ENCODE peak calls at places on chromosome 6, in six cellular contexts. P, K, M, E, V and G are unnamed samples.

GRCh38 chr6:1257778-1258177 is 54.1 kb upstream of the FOXQ1 start:
- DNase-seq in P (no peak), E (no peak), M (no peak), V (no peak), K (no peak), G (no peak)

GRCh38 chr6:105389543-105389942 is 13.3 kb downstream of the PREP start:
- DNase-seq in P (no peak), K (no peak), V (no peak), M (no peak), E (no peak), G (no peak)

GRCh38 chr6:23417133-23417532 is 708.9 kb upstream of the NRSN1 start:
- DNase-seq in V (no peak), K (no peak), P (no peak), M (no peak), E (no peak), G (no peak)

GRCh38 chr6:20367716-20368485 is 33.8 kb upstream of the E2F3 start:
- DNase-seq in V (no peak), P (no peak), E (no peak), M (peak; percentile 20), K (no peak), G (no peak)

GRCh38 chr6:78851156-78851555 is 16.2 kb upstream of the IRAK1BP1 start:
- DNase-seq in E (no peak), M (no peak), K (no peak), P (no peak), V (no peak), G (no peak)

GRCh38 chr6:106939848-106940247 is 34.7 kb downstream of the CD24 start:
- DNase-seq in K (no peak), V (no peak), E (no peak), P (no peak), M (no peak), G (no peak)

GRCh38 chr6:11393713-11394627 is 143.6 kb upstream of the TMEM170B start:
- DNase-seq in P (no peak), K (no peak), M (no peak), E (no peak), V (no peak), G (no peak)

GRCh38 chr6:113306552-113307145 is 550.5 kb upstream of the MARCKS start:
- DNase-seq in K (peak; percentile 87), V (peak; percentile 56), P (peak; percentile 36), M (peak; percentile 43), E (no peak), G (no peak)

GRCh38 chr6:35776364-35777215 is at the start of gene CLPSL2:
- DNase-seq in E (peak; percentile 82), P (no peak), V (no peak), K (no peak), M (no peak), G (no peak)

GRCh38 chr6:29011276-29011734 is 6.2 kb upstream of the ZNF311 start:
- DNase-seq in E (peak; percentile 72), M (peak; percentile 91), V (no peak), P (peak; percentile 53), K (no peak), G (no peak)

GRCh38 chr6:106626485-106626884 is 2.8 kb downstream of the RTN4IP1 start:
- DNase-seq in P (peak; percentile 11), M (no peak), E (no peak), K (no peak), V (no peak), G (no peak)

GRCh38 chr6:107032051-107032450 is 4.1 kb downstream of the MTRES1 start:
- DNase-seq in P (peak; percentile 6), M (no peak), V (no peak), K (no peak), E (no peak), G (no peak)

GRCh38 chr6:134537146-134537555 is 219.2 kb upstream of the SGK1 start:
- DNase-seq in P (no peak), V (peak; percentile 92), E (no peak), K (no peak), M (no peak), G (no peak)

GRCh38 chr6:36701401-36701991 is 3.9 kb downstream of the RAB44 start:
- DNase-seq in E (no peak), K (no peak), P (no peak), V (no peak), M (peak; percentile 37), G (no peak)

GRCh38 chr6:30894935-30895334 is 10.6 kb downstream of the DDR1 start:
- DNase-seq in M (no peak), E (no peak), K (no peak), P (no peak), V (no peak), G (no peak)

GRCh38 chr6:11911535-11911934 is 100.6 kb upstream of the HIVEP1 start:
- DNase-seq in K (no peak), M (no peak), V (no peak), E (no peak), P (no peak), G (no peak)

GRCh38 chr6:139240161-139241010 is 51.4 kb downstream of the TXLNB start:
- DNase-seq in M (no peak), K (peak; percentile 72), V (no peak), E (no peak), P (peak; percentile 67), G (peak; percentile 72)

GRCh38 chr6:167649486-167649885 is 177.2 kb upstream of the AFDN start:
- DNase-seq in E (no peak), V (no peak), P (no peak), M (no peak), K (no peak), G (no peak)

GRCh38 chr6:149032599-149033405 is 284.7 kb upstream of the TAB2 start:
- DNase-seq in P (no peak), V (no peak), K (no peak), E (peak; percentile 26), M (no peak), G (no peak)

GRCh38 chr6:163985710-163986109 is 571.2 kb downstream of the QKI start:
- DNase-seq in P (no peak), V (no peak), M (no peak), K (no peak), E (no peak), G (no peak)

GRCh38 chr6:137878810-137879285 is 11.8 kb downstream of the TNFAIP3 start:
- DNase-seq in K (no peak), E (peak; percentile 36), M (no peak), V (no peak), P (no peak), G (no peak)

GRCh38 chr6:79544939-79545450 is 7.8 kb upstream of the LCA5 start:
- DNase-seq in P (peak; percentile 99), K (peak; percentile 31), M (peak; percentile 96), V (peak; percentile 97), E (peak; percentile 75), G (no peak)

GRCh38 chr6:68958327-68958726 is 323.2 kb downstream of the ADGRB3 start:
- DNase-seq in P (no peak), E (peak; percentile 23), M (peak; percentile 9), V (no peak), K (no peak), G (peak; percentile 53)

GRCh38 chr6:558089-558488 is 98.8 kb downstream of the HUS1B start:
- DNase-seq in K (no peak), M (no peak), V (no peak), E (no peak), P (no peak), G (no peak)

GRCh38 chr6:82066196-82066595 is 181.3 kb downstream of the IBTK start:
- DNase-seq in P (no peak), K (no peak), E (no peak), M (no peak), V (no peak), G (no peak)

GRCh38 chr6:142841915-142842314 is 103.1 kb downstream of the HIVEP2 start:
- DNase-seq in V (no peak), M (no peak), E (no peak), P (no peak), K (no peak), G (no peak)
- H3K4me3 ChIP-seq in V (no peak overlapping the region), M (no peak overlapping the region), E (no peak overlapping the region), P (no peak overlapping the region), K (no peak overlapping the region), G (no peak overlapping the region)

DNA sequence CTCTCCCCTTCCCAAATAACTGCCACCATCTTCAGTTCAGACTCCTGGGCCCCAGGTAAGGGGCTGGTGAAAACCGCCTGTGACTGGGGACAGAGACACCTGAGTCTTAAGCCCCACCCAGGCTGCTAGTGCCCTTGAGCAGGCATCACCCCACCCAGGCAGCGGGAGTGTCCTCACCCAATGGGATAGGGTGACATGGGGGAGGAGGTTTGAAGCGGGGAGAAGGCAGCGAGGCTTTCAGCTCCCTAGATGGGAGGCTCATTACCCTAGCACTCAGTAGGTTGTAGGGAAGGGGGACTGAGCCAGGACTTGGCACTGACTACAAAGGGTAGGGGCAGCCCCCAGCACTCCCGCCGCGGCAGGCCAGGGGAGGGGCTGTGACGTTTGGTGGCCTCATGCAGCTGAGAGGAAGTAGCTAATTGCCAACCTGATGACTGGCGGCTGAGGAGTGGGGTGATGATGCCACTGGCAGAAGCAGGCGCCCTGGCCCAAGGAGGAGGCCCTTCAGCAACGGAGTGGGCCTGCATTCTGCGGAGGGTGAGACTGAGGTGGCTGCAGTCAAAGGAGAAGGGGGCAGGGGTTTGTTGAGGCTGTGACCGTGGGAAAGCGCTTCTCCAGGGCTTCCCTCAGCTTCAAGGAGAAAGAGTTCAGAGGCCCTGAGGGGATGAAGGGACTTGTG is 126.9 kb downstream of the MRPL14 start:
- DNase-seq in P (no peak), K (no peak), V (peak; percentile 65), E (peak; percentile 53), M (no peak), G (no peak)
- H3K27ac ChIP-seq in P (no peak overlapping the region), K (no peak overlapping the region), V (peak overlapping the region; percentile 89), E (no peak overlapping the region), M (peak overlapping the region; percentile 4), G (peak overlapping the region; percentile 63)

GRCh38 chr6:45535933-45536332 is 158.2 kb upstream of the SUPT3H start:
- DNase-seq in M (no peak), E (no peak), K (peak; percentile 58), P (no peak), V (no peak), G (no peak)
- TF ChIP-seq POLR2AphosphoS5 in M (no peak), E (no peak), K (peak; percentile 88), P (no peak), V (no peak), G (no peak)

GRCh38 chr6:52573295-52573694 is 3.6 kb downstream of the TRAM2 start:
- DNase-seq in V (no peak), E (no peak), M (no peak), P (peak; percentile 37), K (no peak), G (no peak)
- H3K4me3 ChIP-seq in V (no peak overlapping the region), E (peak overlapping the region; percentile 26), M (no peak overlapping the region), P (no peak overlapping the region), K (peak overlapping the region; percentile 91), G (peak overlapping the region; percentile 31)

GRCh38 chr6:129203190-129203900 is 320.4 kb downstream of the LAMA2 start:
- DNase-seq in K (no peak), P (no peak), V (no peak), E (no peak), M (no peak), G (no peak)
- H3K27ac ChIP-seq in K (no peak overlapping the region), P (no peak overlapping the region), V (no peak overlapping the region), E (no peak overlapping the region), M (no peak overlapping the region), G (peak overlapping the region; percentile 96)

DNA sequence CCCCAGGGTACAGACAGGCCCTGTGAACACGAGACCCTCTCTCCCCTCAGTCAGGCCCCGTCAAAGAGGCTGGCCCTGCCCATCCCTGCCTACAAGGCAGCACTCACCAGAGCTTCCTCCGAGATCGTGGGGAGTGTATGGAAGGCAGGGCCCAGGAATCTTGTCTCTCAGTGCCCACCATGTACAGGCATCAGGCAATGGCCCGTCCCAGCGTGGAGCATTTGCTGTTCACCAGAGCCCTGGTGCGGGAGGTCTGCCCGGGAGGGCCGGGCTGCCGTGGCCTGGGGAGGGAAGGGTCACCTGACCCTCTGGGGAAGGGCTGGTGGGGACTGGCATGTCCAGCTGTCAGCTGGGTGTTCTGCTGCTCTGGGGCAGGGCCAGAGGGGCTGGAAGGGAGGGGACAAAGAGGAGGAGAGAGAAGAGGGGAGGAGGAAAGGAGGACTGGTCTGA is at the start of gene IP6K3:
- DNase-seq in V (no peak), K (no peak), M (no peak), E (peak; percentile 55), P (no peak), G (no peak)
- TF ChIP-seq POLR2AphosphoS5 in V (no peak), K (peak; percentile 8), M (no peak), E (no peak), P (no peak), G (no peak)